ENCODE peak calls at places on chromosomes 5 and 9, in five cellular contexts. D is epithelial cell of esophagus; W is chondrocyte; Z is stimulated activated CD8-positive, alpha-beta memory T cell treated with anti-CD3 and anti-CD28 coated beads, Interleukin-7, amount 100 ng/mL, for 4 hours; M is left cardiac atrium. H is an unnamed sample.

GRCh38 chr5:154428208-154428607 is 17.6 kb upstream of the SAP30L start:
- DNase-seq in D (no peak), W (no peak), Z (no peak), M (no peak), H (no peak)

GRCh38 chr5:150801117-150801927 is 22.8 kb downstream of the SMIM3 start:
- DNase-seq in D (peak), W (no peak), Z (no peak), M (no peak), H (no peak)

GRCh38 chr9:23412458-23412857 is 413.6 kb downstream of the ELAVL2 start:
- DNase-seq in D (no peak), W (no peak), Z (no peak), M (no peak), H (no peak)

GRCh38 chr5:54309751-54310432 is 481 bp downstream of the ARL15 start:
- DNase-seq in D (peak), W (no peak), Z (no peak), M (peak), H (no peak)

GRCh38 chr9:1208185-1208584 is 158.0 kb downstream of the DMRT2 start:
- DNase-seq in D (no peak), W (no peak), Z (no peak), M (no peak), H (no peak)

GRCh38 chr5:132419517-132420468 is 50.3 kb downstream of the SLC22A5 start:
- DNase-seq in D (peak), W (no peak), Z (peak), M (peak), H (peak)

GRCh38 chr9:27353405-27354229 is 56.7 kb upstream of the EQTN start:
- DNase-seq in D (peak), W (no peak), Z (no peak), M (peak), H (no peak)

GRCh38 chr9:1726993-1727759 is 288.0 kb upstream of the SMARCA2 start:
- DNase-seq in D (no peak), W (no peak), Z (no peak), M (no peak), H (no peak)

GRCh38 chr9:37943329-37944265 is 39.7 kb upstream of the SLC25A51 start:
- DNase-seq in D (peak), W (no peak), Z (no peak), M (peak), H (peak)

GRCh38 chr5:33491941-33492340 is 51.2 kb downstream of the TARS1 start:
- DNase-seq in D (no peak), W (no peak), Z (no peak), M (no peak), H (no peak)

GRCh38 chr9:95574176-95574575 is 57.4 kb upstream of the PTCH1 start:
- DNase-seq in D (no peak), W (no peak), Z (no peak), M (no peak), H (no peak)

GRCh38 chr5:153559926-153560325 is 69.5 kb downstream of the GRIA1 start:
- DNase-seq in D (no peak), W (no peak), Z (no peak), M (no peak), H (no peak)

GRCh38 chr5:177336112-177336511 is 15.4 kb downstream of the LMAN2 start:
- DNase-seq in D (peak), W (no peak), Z (no peak), M (no peak), H (no peak)

GRCh38 chr5:4191024-4191423 is 595.4 kb downstream of the IRX1 start:
- DNase-seq in D (no peak), W (no peak), Z (no peak), M (no peak), H (no peak)

GRCh38 chr5:168411871-168412270 is 74.4 kb upstream of the RARS1 start:
- DNase-seq in D (no peak), W (no peak), Z (no peak), M (no peak), H (no peak)

GRCh38 chr9:137070906-137071275 is 534 bp upstream of the SAPCD2 start:
- DNase-seq in D (no peak), W (no peak), Z (no peak), M (no peak), H (no peak)

GRCh38 chr5:15791274-15791673 is 291.3 kb downstream of the FBXL7 start:
- DNase-seq in D (peak), W (no peak), Z (no peak), M (no peak), H (no peak)

GRCh38 chr9:137458194-137459146 is 664 bp downstream of the NSMF start:
- DNase-seq in D (peak), W (no peak), Z (no peak), M (peak), H (no peak)

GRCh38 chr5:39203291-39203922 is 16.0 kb downstream of the FYB1 start:
- DNase-seq in D (no peak), W (no peak), Z (no peak), M (no peak), H (no peak)

GRCh38 chr5:72107874-72108199 is 562 bp downstream of the MAP1B start:
- DNase-seq in D (no peak), W (no peak), Z (no peak), M (no peak), H (no peak)

GRCh38 chr5:169003721-169004481 is 297.0 kb downstream of the SLIT3 start:
- DNase-seq in D (no peak), W (no peak), Z (no peak), M (no peak), H (no peak)

GRCh38 chr5:144139586-144139985 is 30.9 kb downstream of the YIPF5 start:
- DNase-seq in D (no peak), W (no peak), Z (no peak), M (no peak), H (no peak)

GRCh38 chr5:69364414-69364813 is 4.9 kb downstream of the AK6 start:
- DNase-seq in D (peak), W (no peak), Z (no peak), M (no peak), H (no peak)

GRCh38 chr9:86637515-86637914 is 283.3 kb upstream of the TUT7 start:
- DNase-seq in D (peak), W (no peak), Z (no peak), M (peak), H (no peak)

GRCh38 chr9:72661401-72662135 is 140.2 kb downstream of the TMC1 start:
- DNase-seq in D (peak), W (no peak), Z (no peak), M (no peak), H (peak)

GRCh38 chr9:130666393-130667116 is 2.2 kb downstream of the PRDM12 start:
- DNase-seq in D (no peak), W (no peak), Z (no peak), M (no peak), H (no peak)

GRCh38 chr9:21434202-21435014 is 5.8 kb upstream of the IFNA1 start:
- DNase-seq in D (peak), W (no peak), Z (no peak), M (peak), H (peak)

GRCh38 chr5:119458911-119459632 is 6.8 kb downstream of the HSD17B4 start:
- DNase-seq in D (no peak), W (no peak), Z (no peak), M (no peak), H (no peak)

GRCh38 chr5:98510111-98510510 is 263.4 kb upstream of the RGMB start:
- DNase-seq in D (peak), W (no peak), Z (no peak), M (no peak), H (no peak)

GRCh38 chr9:122320346-122320995 is 50.4 kb upstream of the PTGS1 start:
- DNase-seq in D (no peak), W (no peak), Z (no peak), M (no peak), H (no peak)

GRCh38 chr9:121812159-121812735 is 160.8 kb downstream of the DAB2IP start:
- DNase-seq in D (no peak), W (no peak), Z (no peak), M (no peak), H (no peak)

GRCh38 chr5:146624179-146624578 is 108.2 kb upstream of the GPR151 start:
- DNase-seq in D (peak), W (no peak), Z (no peak), M (no peak), H (no peak)

GRCh38 chr9:124624735-124624992 is 117.5 kb upstream of the NR5A1 start:
- DNase-seq in D (no peak), W (no peak), Z (no peak), M (no peak), H (no peak)

GRCh38 chr9:125964702-125965225 is 217.6 kb downstream of the PBX3 start:
- DNase-seq in D (no peak), W (no peak), Z (no peak), M (no peak), H (no peak)

GRCh38 chr5:146643805-146644204 is 127.8 kb upstream of the GPR151 start:
- DNase-seq in D (no peak), W (no peak), Z (no peak), M (no peak), H (no peak)

GRCh38 chr5:160511280-160511929 is 89.8 kb downstream of the PTTG1 start:
- DNase-seq in D (no peak), W (no peak), Z (no peak), M (no peak), H (no peak)